ENCODE peak calls at places on chromosomes 5 and 9, in four cellular contexts. F, H, W and J are unnamed samples.

GRCh38 chr5:73901045-73901444 is 275.0 kb downstream of the ARHGEF28 start:
- DNase-seq in F (no peak), H (no peak), W (no peak), J (no peak)

GRCh38 chr5:33558489-33558888 is 117.7 kb downstream of the TARS1 start:
- DNase-seq in F (no peak), H (no peak), W (no peak), J (peak)

GRCh38 chr5:79495311-79495710 is 18.6 kb downstream of the HOMER1 start:
- DNase-seq in F (no peak), H (no peak), W (no peak), J (no peak)

GRCh38 chr9:93953492-93954435 is 1.4 kb downstream of the BARX1 start:
- DNase-seq in F (peak), H (peak), W (no peak), J (no peak)

GRCh38 chr9:79598562-79599345 is 27.0 kb downstream of the TLE4 start:
- DNase-seq in F (no peak), H (no peak), W (no peak), J (no peak)

GRCh38 chr9:133572821-133573361 is 36.3 kb downstream of the FAM163B start:
- DNase-seq in F (no peak), H (no peak), W (no peak), J (peak)

GRCh38 chr5:76831108-76831447 is 12.2 kb downstream of the F2RL1 start:
- DNase-seq in F (no peak), H (no peak), W (no peak), J (peak)

GRCh38 chr9:89659473-89660256 is 54.9 kb downstream of the GADD45G start:
- DNase-seq in F (no peak), H (no peak), W (no peak), J (no peak)

GRCh38 chr9:34454571-34455065 is 3.8 kb downstream of the FAM219A start:
- DNase-seq in F (no peak), H (no peak), W (no peak), J (peak)

GRCh38 chr9:69653261-69653660 is 18.9 kb downstream of the APBA1 start:
- DNase-seq in F (no peak), H (no peak), W (no peak), J (no peak)

GRCh38 chr5:53478411-53479044 is 1.9 kb upstream of the FST start:
- DNase-seq in F (peak), H (peak), W (peak), J (peak)

GRCh38 chr5:58484505-58484904 is 6.7 kb upstream of the GAPT start:
- DNase-seq in F (no peak), H (no peak), W (no peak), J (no peak)

GRCh38 chr5:142981886-142982820 is 212.0 kb downstream of the ARHGAP26 start:
- DNase-seq in F (no peak), H (no peak), W (no peak), J (peak)

GRCh38 chr5:180208435-180209081 is 453 bp downstream of the RASGEF1C start:
- DNase-seq in F (peak), H (peak), W (no peak), J (no peak)

GRCh38 chr9:91298304-91298703 is 63.4 kb downstream of the AUH start:
- DNase-seq in F (no peak), H (no peak), W (no peak), J (peak)

GRCh38 chr5:124747770-124748686 is 1.6 kb upstream of the ZNF608 start:
- DNase-seq in F (no peak), H (no peak), W (peak), J (peak)

GRCh38 chr9:129398101-129398795 is 220.2 kb upstream of the IER5L start:
- DNase-seq in F (no peak), H (no peak), W (no peak), J (no peak)

GRCh38 chr9:33686942-33687341 is 108.4 kb upstream of the PRSS3 start:
- DNase-seq in F (no peak), H (no peak), W (no peak), J (no peak)

GRCh38 chr5:172910828-172911627 is 48.2 kb upstream of the RPL26L1 start:
- DNase-seq in F (no peak), H (peak), W (peak), J (peak)

GRCh38 chr9:120820095-120820494 is 22.6 kb downstream of the PSMD5 start:
- DNase-seq in F (no peak), H (no peak), W (no peak), J (no peak)

GRCh38 chr5:65121880-65122436 is 353.2 kb downstream of the CWC27 start:
- DNase-seq in F (no peak), H (no peak), W (no peak), J (peak)

GRCh38 chr5:163566678-163567077 is 61.3 kb downstream of the MAT2B start:
- DNase-seq in F (no peak), H (no peak), W (no peak), J (no peak)

GRCh38 chr5:163567811-163568210 is 62.4 kb downstream of the MAT2B start:
- DNase-seq in F (no peak), H (no peak), W (no peak), J (peak)

GRCh38 chr5:163564321-163564924 is 59.0 kb downstream of the MAT2B start:
- DNase-seq in F (peak), H (peak), W (peak), J (peak)

GRCh38 chr5:163565492-163565891 is 60.1 kb downstream of the MAT2B start:
- DNase-seq in F (peak), H (peak), W (no peak), J (peak)

GRCh38 chr5:163565931-163566608 is 60.7 kb downstream of the MAT2B start:
- DNase-seq in F (peak), H (peak), W (no peak), J (peak)
- TF ChIP-seq CTCF in F (no peak), H (no peak), W (no peak), J (no peak)

GRCh38 chr5:62722360-62722759 is 143.7 kb downstream of the LRRC70 start:
- DNase-seq in F (no peak), H (peak), W (no peak), J (no peak)
- TF ChIP-seq CTCF in F (no peak), H (peak), W (no peak), J (no peak)

GRCh38 chr5:11076945-11077613 is 316.0 kb upstream of the DAP start:
- DNase-seq in F (no peak), H (no peak), W (no peak), J (no peak)

GRCh38 chr5:11072556-11072955 is 311.5 kb upstream of the DAP start:
- DNase-seq in F (no peak), H (no peak), W (no peak), J (no peak)

GRCh38 chr5:11075010-11075860 is 314.2 kb upstream of the DAP start:
- DNase-seq in F (no peak), H (peak), W (no peak), J (no peak)
- TF ChIP-seq CTCF in F (peak), H (peak), W (peak), J (no peak)

GRCh38 chr9:35732185-35733108 is at the start of the genes CREB3 and TLN1:
- DNase-seq in F (peak), H (peak), W (peak), J (peak)
- TF ChIP-seq CTCF in F (no peak), H (no peak), W (peak), J (no peak)

DNA sequence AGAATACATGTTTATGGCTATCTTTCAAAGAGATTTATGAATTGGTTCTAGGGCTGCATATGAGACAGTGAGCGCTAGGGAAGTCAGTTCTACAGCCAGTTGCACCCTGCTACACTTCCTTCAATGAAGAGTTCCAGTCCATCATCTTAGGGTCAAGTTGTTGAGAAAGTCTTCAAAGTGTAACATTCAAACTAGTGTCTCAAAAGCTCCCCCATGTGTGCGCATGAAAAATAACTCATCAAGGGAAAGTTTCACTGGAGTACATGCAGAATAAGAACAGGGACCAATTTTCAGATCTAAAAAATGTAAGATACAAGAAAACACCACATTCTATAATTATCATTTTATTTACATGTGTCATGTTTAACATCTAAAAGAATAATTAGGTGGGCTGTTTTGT is 317.2 kb downstream of the DEPDC1B start:
- DNase-seq in F (no peak), H (no peak), W (peak), J (peak)
- TF ChIP-seq CTCF in F (no peak), H (peak), W (peak), J (peak)

DNA sequence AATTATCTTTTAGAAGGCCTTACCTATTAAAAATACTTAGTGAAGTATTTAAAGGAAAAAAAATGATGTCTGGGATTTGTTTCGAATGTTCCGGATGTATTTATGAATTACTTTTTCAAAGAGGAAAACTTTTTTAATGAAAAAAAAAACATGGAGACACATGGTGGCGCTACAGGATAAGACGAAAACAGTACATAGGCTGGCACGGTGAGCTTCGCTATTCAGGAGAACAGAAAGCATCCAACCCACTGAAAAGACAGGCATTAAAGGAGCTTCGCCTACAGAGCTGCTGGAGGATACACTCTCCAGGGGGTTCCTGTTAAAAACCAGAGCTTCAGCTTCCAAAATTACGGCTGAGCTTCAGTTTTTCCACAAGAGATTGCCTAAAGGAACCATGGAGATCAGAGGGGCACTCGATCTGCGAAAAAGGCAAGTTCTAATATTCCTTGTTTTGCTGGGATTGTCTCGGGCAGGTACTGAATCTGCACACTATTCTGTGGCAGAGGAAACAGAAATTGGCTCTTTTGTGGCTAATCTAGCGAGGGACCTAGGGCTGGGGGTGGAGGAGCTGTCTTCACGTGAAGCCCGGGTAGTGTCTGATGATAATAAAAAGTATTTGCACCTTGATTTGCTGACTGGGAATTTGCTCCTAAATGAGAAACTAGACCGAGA is at the start of gene PCDHB14:
- DNase-seq in F (no peak), H (peak), W (peak), J (peak)
- TF ChIP-seq CTCF in F (peak), H (peak), W (peak), J (no peak)

GRCh38 chr5:144142826-144143167 is 27.7 kb downstream of the YIPF5 start:
- DNase-seq in F (no peak), H (no peak), W (no peak), J (no peak)
- TF ChIP-seq CTCF in F (no peak), H (no peak), W (no peak), J (no peak)

GRCh38 chr5:147050172-147050571 is 171.6 kb upstream of the PPP2R2B start:
- DNase-seq in F (no peak), H (no peak), W (no peak), J (no peak)

GRCh38 chr5:147057051-147057450 is 177.8 kb upstream of the STK32A start:
- DNase-seq in F (no peak), H (no peak), W (no peak), J (no peak)

GRCh38 chr5:147051193-147051592 is 172.6 kb upstream of the PPP2R2B start:
- DNase-seq in F (no peak), H (no peak), W (no peak), J (no peak)

GRCh38 chr5:147055304-147055826 is 176.8 kb upstream of the PPP2R2B start:
- DNase-seq in F (no peak), H (no peak), W (no peak), J (no peak)

DNA sequence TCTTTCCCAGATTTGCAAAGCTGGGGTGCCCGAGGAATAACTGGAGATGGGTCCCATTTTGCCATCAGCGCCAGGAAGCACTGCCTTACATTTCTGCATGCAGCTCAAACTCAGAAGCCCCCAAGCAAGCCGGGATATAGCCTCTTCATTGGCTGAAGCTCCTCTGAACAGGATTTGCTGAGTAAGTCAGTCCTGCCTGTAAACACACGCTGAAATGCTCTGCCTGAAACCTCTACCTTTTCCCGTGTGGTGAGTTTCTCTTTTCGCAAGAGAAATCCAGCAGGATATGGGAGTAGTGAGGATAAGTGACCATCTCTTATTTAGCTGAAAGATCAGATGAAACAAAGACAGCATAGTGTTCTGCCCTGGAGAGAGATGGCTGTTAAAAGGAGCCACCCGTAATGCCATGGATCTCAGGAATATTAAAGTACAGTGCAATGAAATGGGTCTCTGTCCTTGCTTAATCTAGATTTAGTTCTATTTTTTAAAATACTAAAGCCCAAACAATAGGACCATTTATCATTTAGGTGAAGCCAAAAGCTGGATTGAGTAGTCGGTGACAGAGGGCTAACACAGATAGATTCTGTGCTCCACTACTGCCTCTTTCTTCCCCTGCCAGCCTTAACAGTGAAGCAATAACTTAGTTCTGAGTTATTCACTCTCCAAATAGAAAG is 177.4 kb upstream of the PPP2R2B start:
- DNase-seq in F (peak), H (peak), W (no peak), J (no peak)
- TF ChIP-seq CTCF in F (no peak), H (no peak), W (no peak), J (no peak)